ENCODE peak calls at places on chromosomes 3 and 15, in five cellular contexts. One of them, this sample, is unnamed. For H3K27me3 and H3K4me1, the result is how much of the 10 kb centered on the place peaks cover.

GRCh38 chr3:65873028-65873427 is 165.7 kb downstream of the MAGI1 start:
- DNase-seq in tibial nerve: no peak
- DNase-seq in mammary epithelial cell: no peak
- DNase-seq in IMR-90: no peak
- DNase-seq in heart right ventricle: peak
- DNase-seq in this sample: no peak

GRCh38 chr3:112132975-112133448 is at the start of gene GCSAM:
- DNase-seq in tibial nerve: peak
- DNase-seq in mammary epithelial cell: peak
- DNase-seq in IMR-90: no peak
- DNase-seq in heart right ventricle: peak
- DNase-seq in this sample: peak

GRCh38 chr3:38548154-38548931 is 52.2 kb downstream of the EXOG start:
- DNase-seq in tibial nerve: no peak
- DNase-seq in mammary epithelial cell: peak
- DNase-seq in IMR-90: no peak
- DNase-seq in heart right ventricle: no peak
- DNase-seq in this sample: no peak

GRCh38 chr3:74988095-74988494 is 373.6 kb upstream of the CNTN3 start:
- DNase-seq in tibial nerve: no peak
- DNase-seq in mammary epithelial cell: no peak
- DNase-seq in IMR-90: no peak
- DNase-seq in heart right ventricle: no peak
- DNase-seq in this sample: no peak

GRCh38 chr3:160921020-160921635 is 165.1 kb downstream of the PPM1L start:
- DNase-seq in tibial nerve: peak
- DNase-seq in mammary epithelial cell: peak
- DNase-seq in IMR-90: peak
- DNase-seq in heart right ventricle: peak
- DNase-seq in this sample: no peak

GRCh38 chr15:33114484-33114767 is 80.1 kb downstream of the FMN1 start:
- DNase-seq in tibial nerve: no peak
- DNase-seq in mammary epithelial cell: no peak
- DNase-seq in IMR-90: peak
- DNase-seq in heart right ventricle: no peak
- DNase-seq in this sample: no peak

GRCh38 chr15:51641490-51642135 is 19.0 kb upstream of the DMXL2 start:
- DNase-seq in tibial nerve: no peak
- DNase-seq in mammary epithelial cell: no peak
- DNase-seq in IMR-90: no peak
- DNase-seq in heart right ventricle: no peak
- DNase-seq in this sample: no peak

GRCh38 chr3:197792019-197792647 is 1.1 kb downstream of the LRCH3 start:
- DNase-seq in tibial nerve: no peak
- DNase-seq in mammary epithelial cell: no peak
- DNase-seq in IMR-90: no peak
- DNase-seq in heart right ventricle: no peak
- DNase-seq in this sample: peak

GRCh38 chr3:46298871-46299607 is 54.9 kb upstream of the CCR2 start:
- DNase-seq in tibial nerve: no peak
- DNase-seq in mammary epithelial cell: no peak
- DNase-seq in IMR-90: no peak
- DNase-seq in heart right ventricle: no peak
- DNase-seq in this sample: no peak

GRCh38 chr3:179452166-179452544 is 885 bp upstream of the GNB4 start:
- DNase-seq in tibial nerve: no peak
- DNase-seq in mammary epithelial cell: no peak
- DNase-seq in IMR-90: peak
- DNase-seq in heart right ventricle: peak
- DNase-seq in this sample: no peak

GRCh38 chr3:10848261-10848660 is 32.2 kb downstream of the SLC6A11 start:
- DNase-seq in tibial nerve: no peak
- DNase-seq in mammary epithelial cell: peak
- DNase-seq in IMR-90: no peak
- DNase-seq in heart right ventricle: no peak
- DNase-seq in this sample: no peak
- H3K27me3 ChIP-seq in tibial nerve: under half
- H3K27me3 ChIP-seq in mammary epithelial cell: under half
- H3K27me3 ChIP-seq in IMR-90: under half
- H3K27me3 ChIP-seq in heart right ventricle: under half
- H3K27me3 ChIP-seq in this sample: under half

DNA sequence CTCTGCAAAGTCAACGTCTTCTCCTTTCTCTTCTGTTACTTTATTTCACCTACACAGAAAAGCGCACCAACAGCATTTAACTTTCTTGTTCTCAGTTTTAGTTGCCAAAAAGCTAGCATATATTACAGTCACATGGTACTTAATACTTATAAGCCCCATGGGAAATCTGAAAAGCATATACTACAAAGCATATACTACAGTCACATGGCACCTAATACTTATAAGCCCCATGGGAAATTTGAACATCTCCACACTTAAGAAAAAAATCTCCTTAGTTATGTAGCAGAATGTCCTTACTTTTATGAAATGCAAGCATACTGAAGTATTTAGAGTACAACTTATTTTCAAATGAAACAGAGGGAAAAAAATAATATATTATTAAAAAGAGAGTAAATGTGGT is 13.3 kb downstream of the ADAM10 start:
- DNase-seq in tibial nerve: no peak
- DNase-seq in mammary epithelial cell: no peak
- DNase-seq in IMR-90: no peak
- DNase-seq in heart right ventricle: no peak
- DNase-seq in this sample: no peak
- H3K4me1 ChIP-seq in tibial nerve: half or more
- H3K4me1 ChIP-seq in mammary epithelial cell: half or more
- H3K4me1 ChIP-seq in IMR-90: under half
- H3K4me1 ChIP-seq in heart right ventricle: half or more
- H3K4me1 ChIP-seq in this sample: half or more

DNA sequence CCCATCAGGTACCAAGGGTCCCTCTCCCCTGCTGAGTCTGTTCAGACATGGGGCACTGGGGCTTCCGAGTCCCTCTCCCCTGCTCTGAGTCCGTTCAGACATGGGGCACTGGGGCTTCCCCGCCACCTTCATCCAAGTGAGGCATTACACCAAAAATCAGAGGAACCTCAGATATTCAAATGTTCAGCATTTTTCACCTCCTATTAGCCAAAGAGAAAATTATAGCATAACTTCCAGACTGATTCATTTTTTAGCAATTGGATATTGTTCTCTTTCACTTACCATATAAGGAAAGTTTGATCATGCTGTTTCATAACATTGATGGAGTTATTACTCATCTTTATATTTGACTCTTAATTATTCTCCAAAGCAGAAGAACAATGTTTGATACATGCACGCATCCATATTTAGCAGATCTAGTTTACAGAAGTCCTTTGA is 213.9 kb downstream of the MTHFS start:
- DNase-seq in tibial nerve: no peak
- DNase-seq in mammary epithelial cell: peak
- DNase-seq in IMR-90: peak
- DNase-seq in heart right ventricle: no peak
- DNase-seq in this sample: no peak
- H3K4me3 ChIP-seq in tibial nerve: no peak
- H3K4me3 ChIP-seq in mammary epithelial cell: no peak
- H3K4me3 ChIP-seq in IMR-90: no peak
- H3K4me3 ChIP-seq in heart right ventricle: no peak
- H3K4me3 ChIP-seq in this sample: no peak

DNA sequence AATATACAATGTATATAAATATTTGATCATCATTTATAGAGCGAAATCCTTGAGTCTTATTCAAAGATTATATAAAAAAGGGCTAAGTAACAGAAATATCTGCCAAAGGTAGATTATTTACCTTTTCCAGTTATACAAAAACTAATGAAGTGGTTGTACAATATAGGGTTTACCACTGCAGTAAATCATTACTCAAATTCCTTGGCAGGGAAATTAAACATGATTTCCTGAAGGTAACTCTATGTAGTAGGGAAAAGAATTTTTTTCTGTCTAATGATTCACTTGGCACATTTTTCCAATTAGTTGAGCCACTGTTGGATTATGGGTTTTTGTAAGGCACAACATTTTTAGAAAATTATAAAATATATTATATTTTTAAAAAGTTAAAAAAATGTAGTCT is 129.6 kb downstream of the NR2F2 start:
- DNase-seq in tibial nerve: no peak
- DNase-seq in mammary epithelial cell: no peak
- DNase-seq in IMR-90: no peak
- DNase-seq in heart right ventricle: no peak
- DNase-seq in this sample: no peak
- H3K27me3 ChIP-seq in tibial nerve: under half
- H3K27me3 ChIP-seq in mammary epithelial cell: under half
- H3K27me3 ChIP-seq in IMR-90: under half
- H3K27me3 ChIP-seq in heart right ventricle: under half
- H3K27me3 ChIP-seq in this sample: under half